ENCODE peak calls at places on chromosomes 5 and 9, in four cellular contexts. F is mammary epithelial cell, X is HepG2, O is GM12878. W is an unnamed sample.

GRCh38 chr5:115699967-115700366 is 74.1 kb upstream of the TMED7 start:
- DNase-seq in F (no peak), X (no peak), O (no peak), W (no peak)

GRCh38 chr5:15116996-15117395 is 245.4 kb upstream of the ANKH start:
- DNase-seq in F (no peak), X (no peak), O (no peak), W (no peak)

GRCh38 chr9:120387257-120387999 is 192.5 kb downstream of the CDK5RAP2 start:
- DNase-seq in F (no peak), X (peak; percentile 80), O (no peak), W (no peak)

GRCh38 chr5:140351609-140352334 is 5.4 kb upstream of the HBEGF start:
- DNase-seq in F (peak; percentile 65), X (peak; percentile 65), O (no peak), W (peak; percentile 94)

GRCh38 chr5:150428106-150428876 is 15.6 kb upstream of the CD74 start:
- DNase-seq in F (no peak), X (peak; percentile 83), O (no peak), W (no peak)

GRCh38 chr5:161400583-161400982 is 145.9 kb downstream of the GABRB2 start:
- DNase-seq in F (no peak), X (no peak), O (no peak), W (no peak)

GRCh38 chr5:135012951-135013391 is 21.1 kb downstream of the PITX1 start:
- DNase-seq in F (no peak), X (no peak), O (no peak), W (no peak)

GRCh38 chr5:134227259-134227658 is 1.4 kb upstream of the PPP2CA start:
- DNase-seq in F (peak; percentile 36), X (peak; percentile 25), O (no peak), W (no peak)

DNA sequence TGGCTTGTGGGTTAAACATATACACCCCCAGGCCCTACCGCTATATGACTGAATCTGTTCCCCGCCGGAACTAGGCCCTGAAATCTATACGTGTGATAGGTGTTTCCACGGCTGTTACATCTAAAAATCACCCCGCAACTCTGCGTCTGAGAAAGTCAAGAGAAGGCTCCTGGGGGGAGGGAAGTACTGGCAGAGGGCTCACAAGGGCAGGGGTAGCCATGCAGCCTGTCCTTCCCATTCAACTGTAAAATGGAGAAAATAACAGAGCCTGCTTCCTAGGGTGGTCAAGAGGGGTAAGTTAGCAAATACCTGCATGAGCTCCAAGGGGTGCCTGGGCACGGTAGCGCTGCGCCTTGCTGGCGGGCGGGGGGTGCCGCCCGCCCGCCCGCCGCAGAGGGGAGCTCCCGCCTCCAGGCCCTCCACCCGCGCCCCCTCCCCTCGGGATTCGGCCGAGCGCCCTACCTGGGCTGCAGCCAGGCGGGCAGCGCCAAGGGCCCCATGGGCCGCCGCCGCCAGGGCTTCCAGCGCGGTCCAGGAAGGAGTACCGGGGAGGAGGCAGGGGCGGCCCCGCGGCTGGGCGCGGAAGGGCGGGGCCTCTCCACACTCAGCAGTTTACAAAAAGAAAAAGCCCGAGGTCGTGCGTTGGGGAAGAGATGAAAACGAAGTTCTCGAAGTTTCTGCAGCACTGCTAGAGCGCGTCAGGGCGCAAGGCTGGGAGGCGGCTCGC is at the start of gene HACD4:
- DNase-seq in F (peak; percentile 8), X (no peak), O (peak; percentile 27), W (no peak)
- H3K9ac ChIP-seq in F (no peak within 1 kb of the TSS), X (no peak within 1 kb of the TSS), O (peak within 1 kb of the TSS; percentile 70), W (no peak within 1 kb of the TSS)

GRCh38 chr5:77853353-77853907 is 77.3 kb upstream of the TBCA start:
- DNase-seq in F (no peak), X (no peak), O (no peak), W (no peak)
- TF ChIP-seq EZH2 in F (no peak), X (no peak), O (no peak), W (no peak)

GRCh38 chr9:121529237-121529987 is 29.8 kb upstream of the GGTA1 start:
- DNase-seq in F (peak; percentile 77), X (no peak), O (no peak), W (peak; percentile 67)
- H3K27ac ChIP-seq in F (no peak overlapping the region), X (no peak overlapping the region), O (no peak overlapping the region), W (peak overlapping the region; percentile 10)

GRCh38 chr5:91306497-91306896 is 76.6 kb downstream of the ARRDC3 start:
- DNase-seq in F (no peak), X (no peak), O (no peak), W (no peak)

GRCh38 chr5:91312698-91313097 is 70.4 kb downstream of the ARRDC3 start:
- DNase-seq in F (no peak), X (no peak), O (no peak), W (no peak)

GRCh38 chr5:91307023-91307422 is 76.1 kb downstream of the ARRDC3 start:
- DNase-seq in F (peak; percentile 33), X (no peak), O (no peak), W (no peak)

GRCh38 chr5:91311168-91311696 is 71.9 kb downstream of the ARRDC3 start:
- DNase-seq in F (no peak), X (no peak), O (no peak), W (no peak)

DNA sequence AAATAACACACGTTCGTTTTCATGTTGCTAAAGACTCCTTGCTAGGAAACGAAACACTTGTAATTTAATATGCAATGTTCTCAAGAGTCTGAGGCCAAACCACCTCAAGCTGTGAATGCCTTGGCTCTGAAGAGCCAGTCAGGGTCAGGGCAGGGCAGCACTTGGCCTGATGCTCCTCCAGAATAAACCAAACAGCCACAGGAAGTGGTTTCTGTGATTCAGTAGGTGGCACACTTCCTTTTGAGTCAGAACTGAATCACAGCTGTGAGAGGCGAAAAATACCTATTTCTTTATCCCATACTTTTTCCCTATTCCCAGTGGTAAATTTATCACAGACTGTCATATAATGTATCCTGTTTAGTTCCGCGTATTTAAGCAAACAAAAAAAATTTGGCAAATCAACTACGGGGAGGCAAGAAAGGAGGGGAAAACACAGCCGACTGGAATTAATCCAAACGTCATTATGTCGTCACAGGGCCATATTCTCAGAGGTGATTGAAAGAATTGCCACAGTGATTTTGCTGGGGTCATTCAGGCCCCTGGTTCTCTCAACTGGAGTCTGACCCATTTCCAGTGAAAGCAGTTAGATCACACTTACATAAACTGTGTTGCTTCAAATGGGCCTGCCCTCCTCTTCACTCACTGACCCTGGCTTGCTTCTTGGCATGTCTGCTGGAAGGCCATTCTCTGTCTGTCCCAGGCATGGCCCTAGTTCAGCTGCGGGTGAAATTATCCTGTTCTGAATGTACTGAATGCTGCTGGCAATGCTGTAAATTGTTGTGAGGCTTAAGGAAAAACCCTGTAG is 71.2 kb downstream of the ARRDC3 start:
- DNase-seq in F (peak; percentile 97), X (peak; percentile 31), O (peak; percentile 71), W (peak; percentile 94)
- H3K9ac ChIP-seq in F (peak overlapping the region; percentile 60), X (no peak overlapping the region), O (no peak overlapping the region), W (peak overlapping the region; percentile 81)

DNA sequence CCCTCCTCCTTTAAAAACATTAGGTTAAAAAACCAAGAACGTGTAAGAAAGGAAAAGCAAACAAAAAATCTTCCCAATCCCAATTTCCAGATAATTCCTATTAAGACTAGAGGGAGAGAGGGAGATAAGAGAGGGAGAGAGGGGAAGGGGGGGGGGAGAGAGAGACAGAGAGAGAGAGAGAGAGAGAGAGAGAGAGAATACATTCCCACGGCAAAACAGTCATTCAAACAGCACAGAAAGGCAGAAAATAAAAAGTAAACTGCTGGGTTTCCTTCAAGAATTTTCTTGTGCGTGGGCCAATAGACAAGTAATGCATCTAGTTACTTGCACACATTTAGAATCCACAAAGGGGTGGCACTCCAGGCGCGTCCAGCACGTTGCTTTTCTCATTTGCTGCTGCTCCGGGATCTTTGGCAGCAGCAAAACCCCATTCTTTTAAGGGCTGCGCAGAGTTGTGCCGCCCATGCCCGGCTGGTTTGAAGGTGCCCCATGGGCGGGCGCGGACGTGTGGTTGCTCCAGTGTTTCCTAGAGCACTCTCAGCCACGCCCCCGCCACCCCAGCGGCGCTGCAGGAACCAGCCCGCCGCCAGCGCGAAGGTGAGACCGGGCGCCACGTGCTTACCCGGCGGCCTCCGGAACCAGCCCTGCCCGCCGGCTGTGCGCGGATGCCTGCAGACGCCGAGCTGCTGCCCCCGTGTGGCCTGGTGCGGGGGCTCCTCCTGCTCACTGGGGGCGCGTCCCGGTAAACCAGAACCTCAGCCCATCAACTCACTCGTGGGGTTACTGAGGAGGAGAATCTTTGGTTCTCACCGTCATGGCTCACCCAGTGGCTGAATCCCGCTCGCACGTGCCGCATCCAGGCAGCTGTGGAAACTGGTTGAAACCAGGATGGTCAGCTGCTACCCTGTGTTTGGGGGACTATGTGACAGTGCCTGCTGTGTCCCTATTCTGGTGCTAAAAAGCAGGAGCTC is 44.6 kb downstream of the STC2 start:
- DNase-seq in F (peak; percentile 75), X (peak; percentile 68), O (no peak), W (peak; percentile 78)
- TF ChIP-seq EZH2 in F (no peak), X (no peak), O (no peak), W (no peak)

DNA sequence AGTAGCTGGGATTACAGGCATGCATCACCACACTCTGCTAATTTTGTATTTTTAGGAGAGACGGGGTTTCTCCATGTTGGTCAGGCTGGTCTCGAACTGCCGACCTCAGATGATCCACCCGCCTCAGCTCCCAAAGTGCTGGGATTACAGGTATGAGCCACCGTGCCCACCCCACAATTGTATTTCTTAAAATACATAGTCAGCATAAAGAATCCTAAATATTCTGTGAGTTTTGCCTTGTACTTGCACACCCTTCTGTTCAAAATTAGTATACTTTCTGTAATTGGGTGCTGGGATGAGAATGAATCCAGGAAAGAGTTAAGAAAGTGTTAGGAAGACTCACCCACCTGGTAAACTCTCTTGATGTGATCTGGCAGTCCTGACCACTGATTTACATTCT is 101.3 kb downstream of the CAAP1 start:
- DNase-seq in F (no peak), X (no peak), O (no peak), W (no peak)
- H3K27ac ChIP-seq in F (no peak overlapping the region), X (no peak overlapping the region), O (no peak overlapping the region), W (no peak overlapping the region)

DNA sequence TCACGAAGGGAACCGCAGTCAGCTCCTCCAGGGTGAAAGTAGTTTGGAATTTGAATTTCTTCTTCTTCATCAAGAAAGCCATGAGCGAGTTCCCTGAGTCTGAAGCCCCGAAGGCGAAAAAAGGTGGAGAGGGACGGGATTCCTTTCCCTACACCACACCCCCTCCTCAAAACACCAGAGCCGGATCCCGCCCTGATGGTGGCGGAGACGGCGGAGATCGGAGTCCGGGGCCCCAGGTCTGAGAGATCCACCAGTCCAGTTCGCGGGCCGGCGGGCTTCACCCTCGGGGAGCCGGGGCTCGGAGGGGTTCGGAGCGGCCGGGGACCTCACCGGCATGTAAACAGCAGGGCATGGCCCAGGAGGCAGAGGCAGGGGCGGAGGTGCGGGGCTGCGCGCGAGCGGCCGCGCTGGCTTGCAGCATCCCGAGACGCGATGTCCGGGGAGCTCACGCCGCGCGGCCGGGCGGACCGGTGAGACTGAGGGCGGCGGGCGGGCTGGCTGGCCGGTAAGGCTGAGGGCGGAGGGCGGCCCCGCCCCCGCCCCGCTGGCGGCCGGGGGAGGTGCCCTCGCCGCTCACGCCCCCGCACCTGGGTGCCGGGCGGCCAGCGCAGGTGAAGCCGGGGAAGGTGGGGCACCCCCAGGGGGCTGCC is 608 bp downstream of the EEIG1 start:
- DNase-seq in F (peak; percentile 40), X (no peak), O (no peak), W (peak; percentile 45)
- H3K9ac ChIP-seq in F (peak overlapping the region; percentile 65), X (peak overlapping the region; percentile 84), O (peak overlapping the region; percentile 68), W (peak overlapping the region; percentile 70)

DNA sequence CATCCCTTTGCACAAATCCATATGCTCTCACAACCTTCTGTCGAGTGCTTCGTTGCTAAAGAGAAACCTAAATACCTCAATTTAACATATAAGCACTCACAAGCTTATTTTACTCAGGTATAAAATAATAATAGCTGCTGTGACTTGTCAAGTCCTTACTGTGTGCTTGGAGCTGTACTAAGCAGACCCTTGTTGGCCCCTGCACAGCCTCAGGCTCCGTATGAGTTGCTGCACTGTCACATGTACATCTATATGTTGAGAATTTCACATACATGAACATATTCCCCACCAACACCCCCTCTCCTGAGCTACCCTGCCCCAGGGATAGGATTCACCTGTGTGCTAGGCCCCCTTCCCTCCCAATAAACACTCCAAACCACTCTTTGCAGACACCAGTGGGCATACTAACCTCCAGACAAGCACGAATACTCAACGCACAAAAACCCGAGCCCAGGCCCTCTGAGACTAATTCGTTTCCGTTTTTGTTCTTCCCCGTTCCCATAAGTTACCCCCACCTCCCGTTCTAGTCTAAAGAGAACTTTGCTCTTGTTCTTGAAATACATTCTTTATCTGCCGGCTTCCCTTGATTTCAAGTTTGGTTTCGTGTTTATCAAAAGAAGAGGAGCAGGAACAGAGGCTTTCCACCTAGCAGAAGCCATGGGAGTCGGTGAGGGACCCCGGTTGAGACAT is 3.6 kb downstream of the HAND1 start:
- DNase-seq in F (no peak), X (no peak), O (no peak), W (no peak)
- TF ChIP-seq EZH2 in F (no peak), X (peak; percentile 81), O (no peak), W (no peak)

W was measured in PC-3.